ENCODE peak calls at places on chromosomes 12 and 14, in nine cellular contexts. M is left lung, U is heart left ventricle, P is transverse colon, L is IMR-90, H is hepatocyte, X is tibial artery, S is breast epithelium, G is PC-3. C is an unnamed sample.

GRCh38 chr14:88630565-88630964 is 67.7 kb downstream of the ZC3H14 start:
- DNase-seq in M (no peak), U (no peak), P (no peak), L (peak; percentile 77), H (peak; percentile 62), X (no peak), S (no peak), G (no peak), C (no peak)

GRCh38 chr12:54463034-54463433 is 10.4 kb downstream of the GTSF1 start:
- DNase-seq in M (no peak), U (no peak), P (no peak), L (peak; percentile 27), H (no peak), X (peak; percentile 81), S (no peak), G (peak; percentile 46), C (peak; percentile 80)

GRCh38 chr12:75364918-75365317 is 26.0 kb upstream of the GLIPR1L2 start:
- DNase-seq in M (no peak), U (no peak), P (no peak), L (peak; percentile 18), H (no peak), X (no peak), S (no peak), G (no peak), C (peak; percentile 12)

GRCh38 chr14:35727764-35728163 is 81.3 kb downstream of the RALGAPA1 start:
- DNase-seq in M (no peak), U (no peak), P (no peak), L (no peak), H (no peak), X (no peak), S (no peak), G (no peak), C (no peak)

GRCh38 chr12:113186033-113186365 is 478 bp downstream of the RITA1 start:
- DNase-seq in M (no peak), U (no peak), P (no peak), L (peak; percentile 18), H (peak; percentile 41), X (no peak), S (no peak), G (peak; percentile 44), C (no peak)

GRCh38 chr14:67729072-67729561 is 27.4 kb downstream of the RDH12 start:
- DNase-seq in M (peak; percentile 46), U (no peak), P (peak; percentile 69), L (no peak), H (peak; percentile 58), X (no peak), S (no peak), G (no peak), C (no peak)

GRCh38 chr12:29160230-29160629 is 11.2 kb downstream of the FAR2 start:
- DNase-seq in M (no peak), U (no peak), P (no peak), L (no peak), H (no peak), X (no peak), S (no peak), G (no peak), C (no peak)

GRCh38 chr14:89409961-89410360 is 7.1 kb downstream of the FOXN3 start:
- DNase-seq in M (no peak), U (no peak), P (no peak), L (no peak), H (no peak), X (no peak), S (no peak), G (no peak), C (no peak)

GRCh38 chr12:92030618-92031017 is 115.0 kb downstream of the BTG1 start:
- DNase-seq in M (no peak), U (no peak), P (peak; percentile 51), L (peak; percentile 24), H (peak; percentile 28), X (no peak), S (no peak), G (no peak), C (peak; percentile 30)

GRCh38 chr12:104748790-104749189 is 209.3 kb downstream of the SLC41A2 start:
- DNase-seq in M (no peak), U (no peak), P (peak; percentile 30), L (peak; percentile 60), H (no peak), X (peak; percentile 72), S (no peak), G (no peak), C (peak; percentile 31)

GRCh38 chr12:125029756-125030358 is 35.4 kb upstream of the AACS start:
- DNase-seq in M (no peak), U (no peak), P (no peak), L (peak; percentile 43), H (no peak), X (no peak), S (no peak), G (no peak), C (no peak)

GRCh38 chr14:92945959-92946846 is 23.3 kb downstream of the CHGA start:
- DNase-seq in M (no peak), U (peak; percentile 70), P (peak; percentile 88), L (peak; percentile 60), H (no peak), X (no peak), S (peak; percentile 91), G (peak; percentile 80), C (peak; percentile 21)

GRCh38 chr12:1429980-1430379 is 164.4 kb downstream of the FBXL14 start:
- DNase-seq in M (no peak), U (no peak), P (no peak), L (peak; percentile 80), H (no peak), X (no peak), S (no peak), G (peak; percentile 56), C (no peak)

GRCh38 chr14:37623971-37624370 is 28.5 kb downstream of the TTC6 start:
- DNase-seq in M (no peak), U (no peak), P (no peak), L (no peak), H (no peak), X (no peak), S (no peak), G (peak; percentile 86), C (no peak)

GRCh38 chr12:116975779-116976393 is 65.1 kb downstream of the FBXW8 start:
- DNase-seq in M (no peak), U (no peak), P (no peak), L (peak; percentile 67), H (no peak), X (no peak), S (no peak), G (no peak), C (no peak)

GRCh38 chr14:65335548-65335947 is 77.0 kb upstream of the FUT8 start:
- DNase-seq in M (no peak), U (no peak), P (peak; percentile 65), L (no peak), H (no peak), X (no peak), S (no peak), G (no peak), C (no peak)
- H3K4me1 ChIP-seq in M (peaks cover 26% of the 10 kb centered on the region), U (peaks cover 41% of the 10 kb centered on the region), P (peaks cover 37% of the 10 kb centered on the region), L (peaks cover 22% of the 10 kb centered on the region), H (peaks cover 48% of the 10 kb centered on the region), X (no peaks in the 10 kb centered on the region), S (peaks cover 8% of the 10 kb centered on the region), G (peaks cover 38% of the 10 kb centered on the region), C (no peaks in the 10 kb centered on the region)

DNA sequence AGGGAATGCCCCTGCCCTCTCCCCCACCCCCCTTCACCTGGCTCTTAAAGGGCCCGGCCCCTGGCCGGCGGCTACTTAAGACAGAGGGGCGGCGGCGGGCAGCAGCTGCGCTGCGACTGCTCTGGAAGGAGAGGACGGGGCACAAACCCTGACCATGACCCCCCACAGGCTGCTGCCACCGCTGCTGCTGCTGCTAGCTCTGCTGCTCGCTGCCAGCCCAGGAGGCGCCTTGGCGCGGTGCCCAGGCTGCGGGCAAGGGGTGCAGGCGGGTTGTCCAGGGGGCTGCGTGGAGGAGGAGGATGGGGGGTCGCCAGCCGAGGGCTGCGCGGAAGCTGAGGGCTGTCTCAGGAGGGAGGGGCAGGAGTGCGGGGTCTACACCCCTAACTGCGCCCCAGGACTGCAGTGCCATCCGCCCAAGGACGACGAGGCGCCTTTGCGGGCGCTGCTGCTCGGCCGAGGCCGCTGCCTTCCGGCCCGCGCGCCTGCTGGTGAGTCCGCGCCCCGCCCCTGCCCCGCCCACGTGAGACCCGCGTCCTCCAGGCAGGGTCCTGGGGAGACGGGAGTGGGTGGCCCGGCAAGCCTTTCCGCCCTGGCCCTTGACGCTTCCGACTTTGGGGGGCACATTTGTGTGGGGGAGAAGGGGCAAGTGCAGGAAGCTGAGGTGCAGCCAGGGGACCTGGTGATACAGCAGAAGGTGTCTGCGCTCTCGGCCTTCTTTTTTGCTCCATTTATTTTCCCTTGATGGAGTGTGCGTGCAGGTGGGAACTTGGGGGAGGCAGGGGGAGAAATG is at the start of gene IGFBP6:
- DNase-seq in M (peak; percentile 56), U (peak; percentile 89), P (peak; percentile 66), L (peak; percentile 34), H (peak; percentile 82), X (peak; percentile 87), S (no peak), G (peak; percentile 63), C (peak; percentile 53)
- TF ChIP-seq CTCF in M (no peak), U (no peak), P (no peak), L (no peak), H (no peak), X (peak; percentile 28), S (no peak), G (no peak), C (peak; percentile 11)

DNA sequence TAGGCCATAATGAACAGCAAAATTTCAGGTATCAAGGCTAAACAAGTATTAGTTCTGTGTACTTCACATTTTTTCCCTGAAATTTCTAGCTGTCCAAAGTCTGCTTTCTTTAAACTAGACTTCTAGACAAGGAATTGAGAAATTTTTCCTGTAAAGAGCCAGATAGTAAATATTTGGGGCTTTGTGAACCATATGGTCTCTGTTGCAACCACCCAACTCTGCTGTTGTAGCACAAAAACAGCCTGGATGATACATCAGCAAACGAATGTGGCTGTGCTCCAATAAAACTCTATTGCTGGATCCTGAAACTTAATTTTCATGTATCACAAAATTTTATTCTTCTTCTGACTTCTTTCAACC is 95.9 kb upstream of the SLC38A4 start:
- DNase-seq in M (no peak), U (no peak), P (no peak), L (peak; percentile 79), H (peak; percentile 54), X (no peak), S (no peak), G (peak; percentile 17), C (no peak)
- H3K27ac ChIP-seq in M (peak overlapping the region; percentile 36), U (no peak overlapping the region), P (peak overlapping the region; percentile 17), L (peak overlapping the region; percentile 79), H (peak overlapping the region; percentile 3), X (no peak overlapping the region), S (peak overlapping the region; percentile 64), G (peak overlapping the region; percentile 84), C (no peak overlapping the region)

GRCh38 chr14:101813833-101814232 is 52.3 kb downstream of the PPP2R5C start:
- DNase-seq in M (no peak), U (no peak), P (no peak), L (no peak), H (no peak), X (no peak), S (no peak), G (no peak), C (no peak)
- H3K4me1 ChIP-seq in M (peaks cover 53% of the 10 kb centered on the region), U (peaks cover 80% of the 10 kb centered on the region), P (peaks cover 37% of the 10 kb centered on the region), L (peaks cover 11% of the 10 kb centered on the region), H (peaks cover 22% of the 10 kb centered on the region), X (no peaks in the 10 kb centered on the region), S (peaks cover 24% of the 10 kb centered on the region), G (peaks cover 38% of the 10 kb centered on the region), C (peaks cover 48% of the 10 kb centered on the region)

C was measured in gastrocnemius medialis.